ENCODE peak calls at places on chromosomes 13 and 19, in five cellular contexts. L is upper lobe of right lung; N is MM.1S; S is esophagus squamous epithelium; O is CD8-positive, alpha-beta T cell. Q is an unnamed sample. For H3K4me1, the result is how much of the 10 kb centered on the place peaks cover.

GRCh38 chr13:113026391-113026910 is 57.4 kb downstream of the MCF2L start:
- DNase-seq in O (no peak), L (no peak), S (no peak), N (no peak), Q (peak)

GRCh38 chr19:5016781-5017180 is 47.9 kb downstream of the KDM4B start:
- DNase-seq in N (no peak), L (no peak), S (no peak), O (no peak), Q (no peak)

GRCh38 chr19:3565177-3565576 is 7.6 kb upstream of the HMG20B start:
- DNase-seq in S (no peak), O (no peak), N (no peak), L (no peak), Q (no peak)

GRCh38 chr19:2663920-2664571 is 38.4 kb downstream of the GNG7 start:
- DNase-seq in O (peak), L (no peak), S (no peak), N (peak), Q (peak)

GRCh38 chr13:99218969-99219368 is 18.3 kb downstream of the UBAC2 start:
- DNase-seq in S (no peak), O (peak), L (no peak), N (no peak), Q (no peak)

GRCh38 chr13:77751513-77752456 is 54.3 kb downstream of the SLAIN1 start:
- DNase-seq in O (peak), N (peak), S (no peak), L (no peak), Q (no peak)

GRCh38 chr19:41575998-41576397 is at the start of gene CEACAM21:
- DNase-seq in S (no peak), L (peak), N (peak), O (peak), Q (peak)

GRCh38 chr19:31648347-31648746 is 299.1 kb upstream of the TSHZ3 start:
- DNase-seq in L (no peak), S (no peak), N (peak), O (no peak), Q (no peak)

GRCh38 chr13:61391426-61391825 is 24.2 kb downstream of the PCDH20 start:
- DNase-seq in O (no peak), N (peak), L (no peak), S (no peak), Q (no peak)

GRCh38 chr19:4375620-4376228 is 24.6 kb downstream of the SH3GL1 start:
- DNase-seq in N (no peak), L (no peak), O (no peak), S (no peak), Q (no peak)

GRCh38 chr19:11881151-11881800 is 6.3 kb upstream of the ZNF69 start:
- DNase-seq in S (no peak), N (peak), O (peak), L (peak), Q (no peak)

GRCh38 chr19:7230826-7231225 is 63.4 kb downstream of the INSR start:
- DNase-seq in N (no peak), O (no peak), S (no peak), L (peak), Q (no peak)

GRCh38 chr19:7670150-7670784 is 1.4 kb downstream of the RETN start:
- DNase-seq in N (no peak), L (peak), S (no peak), O (peak), Q (peak)

GRCh38 chr19:35509861-35510625 is 3.4 kb downstream of the DMKN start:
- DNase-seq in O (peak), N (peak), L (peak), S (no peak), Q (peak)

GRCh38 chr13:64684685-64685431 is 2545.3 kb downstream of the PCDH9 start:
- DNase-seq in S (no peak), L (no peak), N (no peak), O (no peak), Q (no peak)

GRCh38 chr19:1873524-1874473 is 10.4 kb upstream of the KLF16 start:
- DNase-seq in L (peak), S (no peak), O (no peak), N (no peak), Q (peak)

GRCh38 chr13:51240178-51240577 is 18.0 kb downstream of the FAM124A start:
- DNase-seq in O (no peak), N (no peak), L (no peak), S (no peak), Q (no peak)

GRCh38 chr19:33752018-33752790 is 44.5 kb upstream of the KCTD15 start:
- DNase-seq in N (no peak), S (no peak), L (no peak), O (no peak), Q (no peak)

GRCh38 chr19:16367269-16367683 is 42.6 kb downstream of the KLF2 start:
- DNase-seq in L (no peak), N (peak), O (peak), S (no peak), Q (peak)

GRCh38 chr19:34838248-34838647 is 65.2 kb upstream of the ZNF599 start:
- DNase-seq in L (no peak), O (no peak), N (no peak), S (no peak), Q (no peak)

GRCh38 chr13:23883255-23883654 is 5.9 kb downstream of the MIPEP start:
- DNase-seq in L (no peak), N (no peak), O (no peak), S (no peak), Q (no peak)

GRCh38 chr13:23909606-23910005 is 12.3 kb upstream of the C1QTNF9B start:
- DNase-seq in O (no peak), S (no peak), L (no peak), N (no peak), Q (no peak)

GRCh38 chr13:81048026-81048461 is 707.1 kb upstream of the SPRY2 start:
- DNase-seq in O (no peak), L (no peak), N (peak), S (no peak), Q (no peak)

GRCh38 chr13:33286143-33286542 is 588 bp upstream of the STARD13 start:
- DNase-seq in L (no peak), O (no peak), S (no peak), N (peak), Q (no peak)

GRCh38 chr19:40223135-40223822 is 3.2 kb downstream of the CCNP start:
- DNase-seq in N (no peak), O (peak), S (no peak), L (no peak), Q (peak)

GRCh38 chr13:26457212-26457611 is 100.3 kb upstream of the WASF3 start:
- DNase-seq in O (no peak), L (no peak), N (no peak), S (no peak), Q (no peak)

GRCh38 chr19:42175952-42176648 is 41.4 kb downstream of the DEDD2 start:
- DNase-seq in O (no peak), N (no peak), S (no peak), L (no peak), Q (no peak)

GRCh38 chr19:4456843-4457653 is 546 bp downstream of the UBXN6 start:
- DNase-seq in S (no peak), L (no peak), N (no peak), O (no peak), Q (peak)

GRCh38 chr19:16442386-16443276 is 29.1 kb downstream of the EPS15L1 start:
- DNase-seq in N (no peak), L (no peak), S (no peak), O (no peak), Q (peak)

GRCh38 chr13:26061947-26062346 is 10.1 kb upstream of the SHISA2 start:
- DNase-seq in L (no peak), S (no peak), N (no peak), O (no peak), Q (no peak)

GRCh38 chr19:49468746-49469447 is 5.1 kb upstream of the FLT3LG start:
- DNase-seq in S (peak), L (no peak), N (peak), O (peak), Q (no peak)
- H3K27ac ChIP-seq in S (peak), L (peak), N (peak), O (peak), Q (peak)

GRCh38 chr13:73820688-73821087 is 313.5 kb downstream of the KLF12 start:
- DNase-seq in O (no peak), L (no peak), N (no peak), S (no peak), Q (no peak)
- H3K4me1 ChIP-seq in O (under half), L (under half), N (under half), S (under half), Q (under half)

GRCh38 chr19:55913643-55914268 is 18.4 kb downstream of the NLRP13 start:
- DNase-seq in S (no peak), O (no peak), L (no peak), N (no peak), Q (no peak)
- TF ChIP-seq CTCF in S (no peak), O (no peak), L (peak), N (peak), Q (no peak)

GRCh38 chr13:42567772-42568428 is 6.1 kb upstream of the TNFSF11 start:
- DNase-seq in N (no peak), O (no peak), L (no peak), S (no peak), Q (no peak)
- H3K27ac ChIP-seq in N (no peak), O (no peak), L (no peak), S (no peak), Q (no peak)

DNA sequence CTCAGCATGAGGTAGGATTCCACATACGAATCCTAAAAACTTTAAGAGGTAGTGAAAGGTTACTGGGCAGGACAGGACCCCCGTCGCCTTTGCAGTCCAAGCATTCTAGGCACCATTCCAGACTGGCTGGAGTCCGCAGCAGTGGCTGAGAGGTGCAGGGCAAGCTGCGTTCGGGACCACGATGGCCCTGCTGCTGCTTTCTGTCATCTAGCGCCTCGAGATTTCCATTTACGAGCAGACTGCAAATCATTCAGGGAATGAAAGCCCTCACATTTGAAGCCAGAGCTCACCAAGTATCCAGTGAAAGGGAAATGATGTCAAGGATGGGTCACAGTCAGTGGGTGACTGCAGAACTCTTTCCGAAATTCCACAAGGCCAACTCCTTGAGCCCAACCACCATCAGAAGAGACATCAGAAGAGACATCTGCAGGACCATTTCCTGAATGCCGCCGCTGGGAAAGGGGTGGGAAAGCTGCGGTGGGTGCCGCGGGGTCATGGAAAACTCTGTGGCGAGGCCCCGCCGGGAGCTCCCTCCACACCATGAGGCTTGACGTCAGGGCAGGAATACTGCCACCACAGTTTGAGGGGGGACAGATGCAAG is 88.3 kb downstream of the COL4A1 start:
- DNase-seq in L (no peak), N (no peak), O (no peak), S (no peak), Q (no peak)
- H3K4me1 ChIP-seq in L (under half), N (under half), O (under half), S (under half), Q (under half)

GRCh38 chr13:45441633-45442032 is 23.1 kb upstream of the COG3 start:
- DNase-seq in O (no peak), N (peak), S (no peak), L (no peak), Q (no peak)
- TF ChIP-seq CTCF in O (no peak), N (peak), S (peak), L (no peak), Q (no peak)

GRCh38 chr19:45842198-45842597 is 20.7 kb downstream of the SYMPK start:
- DNase-seq in L (no peak), O (no peak), N (no peak), S (no peak), Q (no peak)

GRCh38 chr19:45852145-45852750 is 10.7 kb downstream of the SYMPK start:
- DNase-seq in N (no peak), O (no peak), L (no peak), S (no peak), Q (peak)

GRCh38 chr19:45848922-45849321 is 14.0 kb downstream of the SYMPK start:
- DNase-seq in S (no peak), L (no peak), N (no peak), O (no peak), Q (no peak)

GRCh38 chr19:45852941-45853340 is 10.0 kb downstream of the SYMPK start:
- DNase-seq in S (no peak), L (peak), N (no peak), O (no peak), Q (peak)

DNA sequence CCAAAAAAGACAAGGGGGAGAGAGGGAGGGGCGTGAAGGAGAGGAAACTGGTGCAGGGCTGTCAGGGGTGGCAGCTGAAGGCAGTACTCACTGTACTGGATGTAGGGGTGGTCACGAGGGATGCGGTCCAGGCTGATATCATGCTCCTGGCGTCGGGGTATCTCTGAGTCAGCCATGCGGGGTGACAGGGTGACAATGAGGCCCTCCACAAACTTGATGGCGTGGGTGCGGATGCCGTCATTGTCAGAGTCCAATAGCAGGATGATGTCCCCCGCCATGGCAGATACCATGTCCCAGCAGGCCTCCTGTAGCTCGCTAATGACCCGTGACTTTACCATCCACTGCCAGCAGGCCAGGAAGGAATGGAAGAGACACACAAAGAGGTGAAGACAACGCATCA is 15.3 kb downstream of the SYMPK start:
- DNase-seq in S (no peak), L (no peak), N (no peak), O (no peak), Q (no peak)
- H3K27ac ChIP-seq in S (no peak), L (no peak), N (no peak), O (no peak), Q (no peak)